ENCODE peak calls at places on chromosomes 6 and 20, in eight cellular contexts. P, V, R, T, S, U, N and Y are unnamed samples.

GRCh38 chr20:2578430-2579192 is 42.2 kb downstream of the TMC2 start:
- DNase-seq in P (no peak), V (no peak), R (no peak), T (no peak), S (no peak), U (no peak), N (no peak), Y (no peak)

GRCh38 chr6:143396497-143397228 is 53.8 kb downstream of the ADAT2 start:
- DNase-seq in P (no peak), V (no peak), R (peak), T (no peak), S (peak), U (no peak), N (peak), Y (no peak)

GRCh38 chr6:139577991-139578604 is 203.7 kb upstream of the CITED2 start:
- DNase-seq in P (no peak), V (no peak), R (no peak), T (no peak), S (no peak), U (no peak), N (peak), Y (no peak)

GRCh38 chr6:157928428-157928827 is 53.2 kb upstream of the SYNJ2 start:
- DNase-seq in P (no peak), V (no peak), R (no peak), T (no peak), S (peak), U (no peak), N (no peak), Y (peak)

GRCh38 chr6:170464524-170464979 is 88.6 kb downstream of the PSMB1 start:
- DNase-seq in P (no peak), V (no peak), R (no peak), T (peak), S (no peak), U (no peak), N (no peak), Y (peak)

GRCh38 chr20:13868331-13868730 is 83.5 kb downstream of the NDUFAF5 start:
- DNase-seq in P (no peak), V (no peak), R (no peak), T (no peak), S (no peak), U (no peak), N (peak), Y (no peak)

GRCh38 chr20:1210501-1210900 is 7.2 kb downstream of the C20orf202 start:
- DNase-seq in P (no peak), V (no peak), R (no peak), T (no peak), S (no peak), U (no peak), N (no peak), Y (no peak)

GRCh38 chr6:151313060-151313459 is 73.3 kb downstream of the AKAP12 start:
- DNase-seq in P (no peak), V (no peak), R (no peak), T (no peak), S (no peak), U (no peak), N (peak), Y (no peak)

GRCh38 chr6:32983493-32983848 is 15.1 kb downstream of the BRD2 start:
- DNase-seq in P (no peak), V (no peak), R (no peak), T (no peak), S (no peak), U (no peak), N (no peak), Y (no peak)

GRCh38 chr20:34892671-34893070 is 16.3 kb downstream of the ACSS2 start:
- DNase-seq in P (no peak), V (no peak), R (no peak), T (no peak), S (no peak), U (no peak), N (no peak), Y (no peak)

GRCh38 chr6:149834513-149835481 is 29.4 kb downstream of the LRP11 start:
- DNase-seq in P (peak), V (peak), R (peak), T (peak), S (no peak), U (no peak), N (peak), Y (no peak)

GRCh38 chr6:151148111-151148510 is 91.7 kb upstream of the AKAP12 start:
- DNase-seq in P (no peak), V (no peak), R (no peak), T (no peak), S (no peak), U (no peak), N (no peak), Y (no peak)

GRCh38 chr6:94130458-94130857 is 711.1 kb upstream of the EPHA7 start:
- DNase-seq in P (no peak), V (no peak), R (no peak), T (no peak), S (no peak), U (no peak), N (no peak), Y (no peak)

GRCh38 chr6:39801456-39802251 is 9.5 kb downstream of the DAAM2 start:
- DNase-seq in P (no peak), V (no peak), R (no peak), T (no peak), S (no peak), U (no peak), N (peak), Y (no peak)

GRCh38 chr20:47413189-47413588 is 56.7 kb upstream of the ZMYND8 start:
- DNase-seq in P (no peak), V (no peak), R (no peak), T (no peak), S (no peak), U (no peak), N (no peak), Y (no peak)

GRCh38 chr20:10034717-10035571 is at the start of gene ANKEF1:
- DNase-seq in P (peak), V (peak), R (peak), T (peak), S (peak), U (peak), N (peak), Y (peak)

GRCh38 chr6:22079788-22080187 is 217.0 kb downstream of the PRL start:
- DNase-seq in P (no peak), V (no peak), R (no peak), T (no peak), S (no peak), U (no peak), N (peak), Y (no peak)

GRCh38 chr6:131782764-131783163 is 25.1 kb upstream of the ENPP1 start:
- DNase-seq in P (no peak), V (no peak), R (no peak), T (no peak), S (no peak), U (no peak), N (no peak), Y (no peak)

GRCh38 chr20:1391640-1392442 is 1.0 kb downstream of the FKBP1A start:
- DNase-seq in P (no peak), V (no peak), R (no peak), T (no peak), S (no peak), U (peak), N (peak), Y (peak)

GRCh38 chr6:36678488-36679042 is at the start of gene CDKN1A:
- DNase-seq in P (peak), V (peak), R (peak), T (peak), S (peak), U (peak), N (peak), Y (peak)

GRCh38 chr6:1735239-1735803 is 125.6 kb downstream of the FOXC1 start:
- DNase-seq in P (no peak), V (no peak), R (no peak), T (no peak), S (peak), U (no peak), N (no peak), Y (no peak)

GRCh38 chr20:61936701-61937131 is 129.0 kb downstream of the TAF4 start:
- DNase-seq in P (no peak), V (no peak), R (no peak), T (no peak), S (peak), U (peak), N (no peak), Y (peak)

GRCh38 chr20:18590163-18590562 is 2.3 kb downstream of the DTD1 start:
- DNase-seq in P (no peak), V (no peak), R (no peak), T (no peak), S (no peak), U (no peak), N (no peak), Y (no peak)

GRCh38 chr6:38180586-38180985 is 361.1 kb downstream of the ZFAND3 start:
- DNase-seq in P (no peak), V (no peak), R (no peak), T (no peak), S (no peak), U (peak), N (no peak), Y (no peak)

GRCh38 chr6:147561742-147562141 is 53.3 kb downstream of the SAMD5 start:
- DNase-seq in P (no peak), V (no peak), R (no peak), T (no peak), S (no peak), U (no peak), N (no peak), Y (no peak)

GRCh38 chr20:62473200-62473585 is 2.6 kb downstream of the GATA5 start:
- DNase-seq in P (no peak), V (no peak), R (no peak), T (no peak), S (no peak), U (no peak), N (no peak), Y (no peak)

GRCh38 chr20:760751-761417 is 7.4 kb downstream of the SLC52A3 start:
- DNase-seq in P (no peak), V (no peak), R (no peak), T (no peak), S (no peak), U (no peak), N (no peak), Y (no peak)

GRCh38 chr6:32960563-32960962 is 7.7 kb upstream of the HLA-DMA start:
- DNase-seq in P (no peak), V (no peak), R (no peak), T (no peak), S (no peak), U (no peak), N (no peak), Y (no peak)

GRCh38 chr6:158825951-158826306 is 6.8 kb upstream of the EZR start:
- DNase-seq in P (no peak), V (no peak), R (no peak), T (no peak), S (no peak), U (no peak), N (no peak), Y (no peak)